ENCODE peak calls at places on chromosomes 4 and X, in five cellular contexts. E, J, Q, B and R are unnamed samples.

GRCh38 chrX:114028907-114029662 is 554.8 kb upstream of the HTR2C start:
- DNase-seq in E (no peak), J (no peak), B (no peak), Q (no peak), R (no peak)

GRCh38 chr4:182448281-182449151 is 205.3 kb downstream of the TENM3 start:
- DNase-seq in E (peak), J (peak), B (peak), Q (peak), R (peak)

GRCh38 chr4:108982786-108983185 is 219.9 kb upstream of the ETNPPL start:
- DNase-seq in J (no peak), E (no peak), Q (no peak), B (no peak), R (no peak)

GRCh38 chrX:108734426-108734825 is 1.9 kb downstream of the IRS4 start:
- DNase-seq in B (no peak), J (no peak), E (no peak), Q (no peak), R (no peak)

GRCh38 chr4:149574973-149575372 is 240.7 kb downstream of the IQCM start:
- DNase-seq in E (no peak), J (no peak), Q (no peak), B (no peak), R (no peak)

GRCh38 chrX:45145492-45146215 is 55.0 kb downstream of the DIPK2B start:
- DNase-seq in Q (no peak), B (no peak), J (no peak), E (no peak), R (no peak)

GRCh38 chrX:136880003-136880451 is 498 bp downstream of the RBMX start:
- DNase-seq in E (no peak), B (peak), J (no peak), Q (peak), R (no peak)

GRCh38 chr4:90357117-90357710 is 230.0 kb downstream of the CCSER1 start:
- DNase-seq in E (peak), Q (no peak), B (peak), J (peak), R (no peak)

GRCh38 chr4:154743683-154744340 is at the start of gene LRAT:
- DNase-seq in J (peak), E (no peak), Q (peak), B (peak), R (no peak)
- TF ChIP-seq POLR2A in J (no peak), E (no peak), Q (no peak), B (no peak), R (no peak)

GRCh38 chr4:12651876-12652275 is 832.3 kb downstream of the RAB28 start:
- DNase-seq in E (no peak), B (no peak), Q (no peak), J (no peak), R (no peak)
- TF ChIP-seq POLR2A in E (no peak), B (no peak), Q (no peak), J (no peak), R (no peak)

GRCh38 chr4:159103406-159104131 is 690 bp downstream of the RAPGEF2 start:
- DNase-seq in Q (peak), B (peak), J (no peak), E (peak), R (no peak)
- TF ChIP-seq POLR2A in Q (no peak), B (no peak), J (no peak), E (peak), R (no peak)

GRCh38 chr4:146158036-146158745 is 17.3 kb upstream of the LSM6 start:
- DNase-seq in Q (no peak), E (no peak), B (no peak), J (no peak), R (no peak)
- TF ChIP-seq POLR2A in Q (no peak), E (no peak), B (no peak), J (no peak), R (no peak)

GRCh38 chr4:1177274-1178141 is 5.1 kb upstream of the SPON2 start:
- DNase-seq in E (no peak), J (no peak), B (no peak), Q (no peak), R (no peak)
- TF ChIP-seq POLR2A in E (no peak), J (no peak), B (no peak), Q (no peak), R (no peak)